ENCODE peak calls at places on chromosomes 2 and 18, in six cellular contexts. One of them, this sample, is unnamed.

GRCh38 chr2:42013409-42013808 is 34.4 kb upstream of the PKDCC start:
- DNase-seq in nucleus accumbens: no peak
- DNase-seq in spleen: no peak
- DNase-seq in T follicular helper cell: no peak
- DNase-seq in activated CD8-positive, alpha-beta memory T cell treated with anti-CD3 and anti-CD28 coated beads, Interleukin-2, amount 50 U/mL, for 48 hours: no peak
- DNase-seq in activated T-helper 1 cell treated with anti-CD3 and anti-CD28 coated beads, Interleukin-2, amount 50 U/mL, for 16 hours: no peak
- DNase-seq in this sample: no peak

GRCh38 chr2:11368059-11368572 is 23.7 kb upstream of the ROCK2 start:
- DNase-seq in nucleus accumbens: no peak
- DNase-seq in spleen: no peak
- DNase-seq in T follicular helper cell: no peak
- DNase-seq in activated CD8-positive, alpha-beta memory T cell treated with anti-CD3 and anti-CD28 coated beads, Interleukin-2, amount 50 U/mL, for 48 hours: no peak
- DNase-seq in activated T-helper 1 cell treated with anti-CD3 and anti-CD28 coated beads, Interleukin-2, amount 50 U/mL, for 16 hours: no peak
- DNase-seq in this sample: peak; percentile 61

GRCh38 chr2:108884629-108885028 is 98.1 kb downstream of the CCDC138 start:
- DNase-seq in nucleus accumbens: no peak
- DNase-seq in spleen: no peak
- DNase-seq in T follicular helper cell: no peak
- DNase-seq in activated CD8-positive, alpha-beta memory T cell treated with anti-CD3 and anti-CD28 coated beads, Interleukin-2, amount 50 U/mL, for 48 hours: no peak
- DNase-seq in activated T-helper 1 cell treated with anti-CD3 and anti-CD28 coated beads, Interleukin-2, amount 50 U/mL, for 16 hours: no peak
- DNase-seq in this sample: no peak

GRCh38 chr2:65134158-65134557 is 4.3 kb upstream of the RAB1A start:
- DNase-seq in nucleus accumbens: no peak
- DNase-seq in spleen: no peak
- DNase-seq in T follicular helper cell: no peak
- DNase-seq in activated CD8-positive, alpha-beta memory T cell treated with anti-CD3 and anti-CD28 coated beads, Interleukin-2, amount 50 U/mL, for 48 hours: no peak
- DNase-seq in activated T-helper 1 cell treated with anti-CD3 and anti-CD28 coated beads, Interleukin-2, amount 50 U/mL, for 16 hours: no peak
- DNase-seq in this sample: no peak

GRCh38 chr18:36580266-36580665 is 248.5 kb downstream of the TPGS2 start:
- DNase-seq in nucleus accumbens: no peak
- DNase-seq in spleen: no peak
- DNase-seq in T follicular helper cell: no peak
- DNase-seq in activated CD8-positive, alpha-beta memory T cell treated with anti-CD3 and anti-CD28 coated beads, Interleukin-2, amount 50 U/mL, for 48 hours: no peak
- DNase-seq in activated T-helper 1 cell treated with anti-CD3 and anti-CD28 coated beads, Interleukin-2, amount 50 U/mL, for 16 hours: no peak
- DNase-seq in this sample: no peak

GRCh38 chr18:61892683-61893303 is at the start of gene RNF152:
- DNase-seq in nucleus accumbens: no peak
- DNase-seq in spleen: no peak
- DNase-seq in T follicular helper cell: no peak
- DNase-seq in activated CD8-positive, alpha-beta memory T cell treated with anti-CD3 and anti-CD28 coated beads, Interleukin-2, amount 50 U/mL, for 48 hours: peak; percentile 55
- DNase-seq in activated T-helper 1 cell treated with anti-CD3 and anti-CD28 coated beads, Interleukin-2, amount 50 U/mL, for 16 hours: no peak
- DNase-seq in this sample: no peak

GRCh38 chr2:39902103-39902502 is 123.0 kb upstream of the THUMPD2 start:
- DNase-seq in nucleus accumbens: no peak
- DNase-seq in spleen: no peak
- DNase-seq in T follicular helper cell: no peak
- DNase-seq in activated CD8-positive, alpha-beta memory T cell treated with anti-CD3 and anti-CD28 coated beads, Interleukin-2, amount 50 U/mL, for 48 hours: no peak
- DNase-seq in activated T-helper 1 cell treated with anti-CD3 and anti-CD28 coated beads, Interleukin-2, amount 50 U/mL, for 16 hours: no peak
- DNase-seq in this sample: no peak

GRCh38 chr18:62883937-62884735 is 168.8 kb downstream of the PHLPP1 start:
- DNase-seq in nucleus accumbens: no peak
- DNase-seq in spleen: no peak
- DNase-seq in T follicular helper cell: no peak
- DNase-seq in activated CD8-positive, alpha-beta memory T cell treated with anti-CD3 and anti-CD28 coated beads, Interleukin-2, amount 50 U/mL, for 48 hours: no peak
- DNase-seq in activated T-helper 1 cell treated with anti-CD3 and anti-CD28 coated beads, Interleukin-2, amount 50 U/mL, for 16 hours: no peak
- DNase-seq in this sample: no peak

GRCh38 chr18:69958422-69958821 is 10.7 kb upstream of the CD226 start:
- DNase-seq in nucleus accumbens: no peak
- DNase-seq in spleen: no peak
- DNase-seq in T follicular helper cell: no peak
- DNase-seq in activated CD8-positive, alpha-beta memory T cell treated with anti-CD3 and anti-CD28 coated beads, Interleukin-2, amount 50 U/mL, for 48 hours: no peak
- DNase-seq in activated T-helper 1 cell treated with anti-CD3 and anti-CD28 coated beads, Interleukin-2, amount 50 U/mL, for 16 hours: no peak
- DNase-seq in this sample: no peak

GRCh38 chr2:381919-382833 is 94.3 kb upstream of the ALKAL2 start:
- DNase-seq in nucleus accumbens: no peak
- DNase-seq in spleen: no peak
- DNase-seq in T follicular helper cell: no peak
- DNase-seq in activated CD8-positive, alpha-beta memory T cell treated with anti-CD3 and anti-CD28 coated beads, Interleukin-2, amount 50 U/mL, for 48 hours: no peak
- DNase-seq in activated T-helper 1 cell treated with anti-CD3 and anti-CD28 coated beads, Interleukin-2, amount 50 U/mL, for 16 hours: no peak
- DNase-seq in this sample: no peak

GRCh38 chr2:65063426-65063825 is 7.2 kb downstream of the CEP68 start:
- DNase-seq in nucleus accumbens: no peak
- DNase-seq in spleen: no peak
- DNase-seq in T follicular helper cell: no peak
- DNase-seq in activated CD8-positive, alpha-beta memory T cell treated with anti-CD3 and anti-CD28 coated beads, Interleukin-2, amount 50 U/mL, for 48 hours: peak; percentile 36
- DNase-seq in activated T-helper 1 cell treated with anti-CD3 and anti-CD28 coated beads, Interleukin-2, amount 50 U/mL, for 16 hours: no peak
- DNase-seq in this sample: no peak

GRCh38 chr2:23637011-23637778 is 252.2 kb downstream of the KLHL29 start:
- DNase-seq in nucleus accumbens: no peak
- DNase-seq in spleen: no peak
- DNase-seq in T follicular helper cell: no peak
- DNase-seq in activated CD8-positive, alpha-beta memory T cell treated with anti-CD3 and anti-CD28 coated beads, Interleukin-2, amount 50 U/mL, for 48 hours: no peak
- DNase-seq in activated T-helper 1 cell treated with anti-CD3 and anti-CD28 coated beads, Interleukin-2, amount 50 U/mL, for 16 hours: no peak
- DNase-seq in this sample: no peak

GRCh38 chr2:142693171-142693950 is 184.1 kb upstream of the KYNU start:
- DNase-seq in nucleus accumbens: no peak
- DNase-seq in spleen: no peak
- DNase-seq in T follicular helper cell: no peak
- DNase-seq in activated CD8-positive, alpha-beta memory T cell treated with anti-CD3 and anti-CD28 coated beads, Interleukin-2, amount 50 U/mL, for 48 hours: no peak
- DNase-seq in activated T-helper 1 cell treated with anti-CD3 and anti-CD28 coated beads, Interleukin-2, amount 50 U/mL, for 16 hours: no peak
- DNase-seq in this sample: no peak

GRCh38 chr2:119545076-119545475 is 827 bp downstream of the CFAP221 start:
- DNase-seq in nucleus accumbens: no peak
- DNase-seq in spleen: no peak
- DNase-seq in T follicular helper cell: no peak
- DNase-seq in activated CD8-positive, alpha-beta memory T cell treated with anti-CD3 and anti-CD28 coated beads, Interleukin-2, amount 50 U/mL, for 48 hours: no peak
- DNase-seq in activated T-helper 1 cell treated with anti-CD3 and anti-CD28 coated beads, Interleukin-2, amount 50 U/mL, for 16 hours: no peak
- DNase-seq in this sample: no peak

GRCh38 chr2:43221660-43222471 is 4.5 kb downstream of the ZFP36L2 start:
- DNase-seq in nucleus accumbens: peak; percentile 88
- DNase-seq in spleen: peak; percentile 93
- DNase-seq in T follicular helper cell: peak; percentile 45
- DNase-seq in activated CD8-positive, alpha-beta memory T cell treated with anti-CD3 and anti-CD28 coated beads, Interleukin-2, amount 50 U/mL, for 48 hours: peak; percentile 84
- DNase-seq in activated T-helper 1 cell treated with anti-CD3 and anti-CD28 coated beads, Interleukin-2, amount 50 U/mL, for 16 hours: no peak
- DNase-seq in this sample: peak; percentile 95

GRCh38 chr18:35464731-35465728 is 32.7 kb downstream of the INO80C start:
- DNase-seq in nucleus accumbens: no peak
- DNase-seq in spleen: no peak
- DNase-seq in T follicular helper cell: no peak
- DNase-seq in activated CD8-positive, alpha-beta memory T cell treated with anti-CD3 and anti-CD28 coated beads, Interleukin-2, amount 50 U/mL, for 48 hours: no peak
- DNase-seq in activated T-helper 1 cell treated with anti-CD3 and anti-CD28 coated beads, Interleukin-2, amount 50 U/mL, for 16 hours: no peak
- DNase-seq in this sample: peak; percentile 85

GRCh38 chr2:85915606-85916303 is 27.0 kb upstream of the ST3GAL5 start:
- DNase-seq in nucleus accumbens: no peak
- DNase-seq in spleen: no peak
- DNase-seq in T follicular helper cell: no peak
- DNase-seq in activated CD8-positive, alpha-beta memory T cell treated with anti-CD3 and anti-CD28 coated beads, Interleukin-2, amount 50 U/mL, for 48 hours: no peak
- DNase-seq in activated T-helper 1 cell treated with anti-CD3 and anti-CD28 coated beads, Interleukin-2, amount 50 U/mL, for 16 hours: no peak
- DNase-seq in this sample: no peak

This sample was measured in dermis microvascular lymphatic vessel endothelial cell.